ENCODE peak calls at places on chromosomes 1 and 21, in nine cellular contexts. M, G, B, N, K, C, R, P and S are unnamed samples.
A peak's percentile ranks its signal among the peaks of the same experiment; 100 is the strongest.

GRCh38 chr1:906532-907420 is 16.9 kb upstream of the SAMD11 start:
- DNase-seq in K (peak; percentile 28), R (peak; percentile 70), B (peak; percentile 43), M (peak; percentile 30), G (peak; percentile 64), P (no peak), C (no peak), N (peak; percentile 6), S (peak; percentile 16)

GRCh38 chr1:11134352-11135266 is 34.9 kb upstream of the EXOSC10 start:
- DNase-seq in P (no peak), G (peak; percentile 70), R (no peak), C (no peak), M (no peak), K (no peak), B (no peak), N (no peak), S (no peak)

GRCh38 chr21:27300770-27301169 is 333.9 kb upstream of the ADAMTS5 start:
- DNase-seq in R (no peak), N (no peak), B (no peak), M (no peak), K (no peak), G (peak; percentile 89), C (no peak), P (no peak), S (no peak)

GRCh38 chr1:32861904-32862698 is 8.6 kb downstream of the FNDC5 start:
- DNase-seq in N (no peak), M (no peak), G (peak; percentile 19), K (no peak), P (no peak), B (no peak), C (no peak), R (no peak), S (no peak)

GRCh38 chr1:227886503-227886961 is 61.2 kb downstream of the WNT9A start:
- DNase-seq in R (peak; percentile 29), P (no peak), N (peak; percentile 8), C (no peak), M (no peak), B (no peak), G (no peak), K (peak; percentile 39), S (no peak)

GRCh38 chr21:44332965-44333364 is 6.2 kb downstream of the CFAP410 start:
- DNase-seq in P (no peak), M (no peak), N (no peak), G (no peak), C (no peak), B (no peak), K (no peak), R (no peak), S (no peak)

GRCh38 chr1:243621973-243622372 is 228.1 kb downstream of the AKT3 start:
- DNase-seq in B (no peak), M (no peak), N (no peak), C (no peak), R (no peak), K (no peak), P (no peak), G (peak; percentile 7), S (no peak)

GRCh38 chr1:197341626-197342025 is 73.6 kb downstream of the CRB1 start:
- DNase-seq in B (no peak), N (no peak), P (no peak), M (no peak), R (no peak), K (no peak), G (no peak), C (no peak), S (no peak)

GRCh38 chr1:2328676-2329455 is 62.5 kb downstream of the MORN1 start:
- DNase-seq in G (no peak), P (no peak), C (no peak), K (no peak), M (no peak), N (no peak), B (no peak), R (no peak), S (no peak)

GRCh38 chr1:2327841-2328240 is 63.5 kb downstream of the MORN1 start:
- DNase-seq in P (no peak), G (no peak), B (no peak), N (no peak), R (no peak), M (no peak), K (no peak), C (no peak), S (no peak)

GRCh38 chr1:2331200-2331544 is 60.2 kb downstream of the MORN1 start:
- DNase-seq in P (no peak), K (no peak), B (no peak), M (no peak), N (no peak), R (no peak), G (no peak), C (no peak), S (no peak)

GRCh38 chr1:2330035-2330434 is 61.3 kb downstream of the MORN1 start:
- DNase-seq in G (no peak), R (no peak), N (no peak), M (no peak), P (no peak), K (no peak), B (no peak), C (no peak), S (no peak)

GRCh38 chr1:2330511-2331199 is 60.7 kb downstream of the MORN1 start:
- DNase-seq in M (no peak), C (peak; percentile 54), G (peak; percentile 80), N (no peak), R (no peak), B (no peak), K (no peak), P (no peak), S (no peak)
- TF ChIP-seq CTCF in M (no peak), C (no peak), G (no peak), N (no peak), R (no peak), B (no peak), K (no peak), P (no peak), S (no peak)

GRCh38 chr21:30839304-30839703 is 9.7 kb upstream of the KRTAP7-1 start:
- DNase-seq in B (no peak), K (peak; percentile 73), G (no peak), N (peak; percentile 33), P (no peak), C (no peak), M (peak; percentile 7), R (no peak), S (peak; percentile 74)
- TF ChIP-seq CTCF in B (no peak), K (peak; percentile 79), G (no peak), N (peak; percentile 75), P (peak; percentile 18), C (peak; percentile 40), M (peak; percentile 52), R (no peak), S (peak; percentile 51)

GRCh38 chr1:184112176-184112948 is 60.8 kb downstream of the TSEN15 start:
- DNase-seq in R (no peak), G (no peak), B (no peak), M (no peak), N (no peak), C (no peak), P (no peak), K (no peak), S (no peak)

GRCh38 chr1:184113251-184113650 is 61.7 kb downstream of the TSEN15 start:
- DNase-seq in K (no peak), R (no peak), M (no peak), N (no peak), C (no peak), P (no peak), B (no peak), G (no peak), S (no peak)

GRCh38 chr1:184116287-184116686 is 64.8 kb downstream of the TSEN15 start:
- DNase-seq in P (no peak), K (no peak), B (no peak), C (no peak), N (no peak), G (no peak), R (no peak), M (no peak), S (no peak)

GRCh38 chr1:184114818-184115398 is 63.4 kb downstream of the TSEN15 start:
- DNase-seq in N (no peak), C (no peak), B (no peak), P (no peak), G (no peak), K (no peak), R (no peak), M (no peak), S (no peak)

DNA sequence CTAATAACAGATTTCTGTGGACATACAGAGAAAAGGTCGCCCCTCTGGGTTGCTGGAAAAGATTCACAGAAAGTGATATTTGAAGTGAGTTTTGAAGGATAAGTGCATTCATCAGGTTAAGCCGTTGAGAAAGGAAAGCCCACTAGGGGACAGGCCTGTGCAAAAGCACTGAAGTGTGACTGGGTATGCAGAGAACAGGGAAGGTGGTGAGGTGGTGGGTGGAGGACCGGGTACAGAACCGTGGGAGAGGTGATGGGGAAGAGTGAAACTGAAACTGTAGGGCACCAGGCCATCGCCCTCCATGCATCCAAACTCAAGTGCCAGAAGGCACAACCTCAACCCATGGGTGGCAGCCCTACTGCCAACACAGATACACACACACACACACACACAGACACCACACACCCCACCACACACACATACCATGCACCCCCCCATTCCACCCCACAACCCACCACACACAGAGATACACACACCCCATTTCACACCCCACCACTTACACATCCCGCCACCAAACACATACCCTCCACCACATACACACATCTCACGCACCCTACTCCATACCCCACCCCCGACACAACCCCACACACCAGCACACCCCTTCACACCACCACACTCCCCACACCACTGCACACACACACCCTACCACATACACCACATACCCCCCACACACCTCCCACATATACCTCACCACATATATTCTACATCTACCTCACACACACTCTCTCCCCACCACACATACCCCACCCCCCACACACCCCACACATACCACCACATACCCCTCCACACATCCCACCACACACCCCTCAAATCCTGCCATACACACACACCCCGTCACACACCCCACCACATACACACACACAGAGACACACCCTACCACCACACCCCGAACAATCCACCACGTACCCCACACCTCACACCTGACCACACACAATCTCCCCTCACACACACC is 59.0 kb downstream of the TSEN15 start:
- DNase-seq in K (peak; percentile 29), B (no peak), R (no peak), N (no peak), P (no peak), G (no peak), M (no peak), C (no peak), S (no peak)
- TF ChIP-seq CTCF in K (peak; percentile 41), B (no peak), R (no peak), N (no peak), P (no peak), G (no peak), M (no peak), C (no peak), S (no peak)

GRCh38 chr1:40860706-40861226 is 1.4 kb downstream of the CITED4 start:
- DNase-seq in N (no peak), M (no peak), R (peak; percentile 37), G (no peak), P (no peak), B (no peak), K (no peak), C (peak; percentile 34), S (no peak)

GRCh38 chr1:40866408-40866788 is 4.2 kb upstream of the CITED4 start:
- DNase-seq in M (no peak), R (no peak), K (no peak), B (no peak), G (peak; percentile 64), P (no peak), N (no peak), C (no peak), S (no peak)

GRCh38 chr1:40859017-40859416 is 3.1 kb downstream of the CITED4 start:
- DNase-seq in M (no peak), C (no peak), G (no peak), B (no peak), N (no peak), P (no peak), R (no peak), K (no peak), S (no peak)

GRCh38 chr1:40861227-40862003 is 748 bp downstream of the CITED4 start:
- DNase-seq in B (no peak), N (no peak), M (no peak), C (peak; percentile 56), P (no peak), K (no peak), R (peak; percentile 69), G (peak; percentile 48), S (peak; percentile 48)

GRCh38 chr1:40862008-40862863 is at the start of gene CITED4:
- DNase-seq in B (peak; percentile 96), C (peak; percentile 97), N (peak; percentile 94), R (peak; percentile 98), M (peak; percentile 96), K (peak; percentile 97), P (peak; percentile 55), G (peak; percentile 83), S (peak; percentile 95)
- TF ChIP-seq CTCF in B (peak; percentile 30), C (peak; percentile 13), N (peak; percentile 30), R (peak; percentile 14), M (peak; percentile 24), K (peak; percentile 68), P (peak; percentile 34), G (peak; percentile 29), S (no peak)